ENCODE peak calls at places on chromosomes 6 and 20, in seven cellular contexts. S, I, R, Z, B, T and L are unnamed samples.

GRCh38 chr6:43840490-43841218 is 70.6 kb downstream of the VEGFA start:
- DNase-seq in T (no peak), Z (peak; percentile 42), I (no peak), R (no peak), S (no peak), B (no peak), L (no peak)

GRCh38 chr6:134010400-134010799 is 42.0 kb downstream of the SLC2A12 start:
- DNase-seq in R (no peak), Z (no peak), I (no peak), B (no peak), T (no peak), S (no peak), L (no peak)

GRCh38 chr6:73394577-73395354 is at the start of gene DDX43:
- DNase-seq in T (peak; percentile 77), Z (peak; percentile 58), B (no peak), I (no peak), S (peak; percentile 29), R (no peak), L (no peak)

GRCh38 chr20:56181593-56181992 is 66.9 kb upstream of the MC3R start:
- DNase-seq in I (no peak), B (no peak), S (peak; percentile 34), Z (no peak), R (no peak), T (no peak), L (no peak)

GRCh38 chr20:5135363-5136012 is 8.7 kb downstream of the CDS2 start:
- DNase-seq in Z (no peak), I (no peak), T (no peak), B (no peak), S (no peak), R (no peak), L (no peak)

GRCh38 chr20:37390503-37390890 is 44.6 kb downstream of the SRC start:
- DNase-seq in R (no peak), S (no peak), T (no peak), B (no peak), Z (no peak), I (no peak), L (no peak)

GRCh38 chr6:126446187-126446696 is 106.3 kb downstream of the CENPW start:
- DNase-seq in I (no peak), Z (no peak), B (no peak), R (no peak), S (no peak), T (no peak), L (no peak)

GRCh38 chr20:22080985-22081384 is 375.5 kb downstream of the PAX1 start:
- DNase-seq in R (no peak), T (no peak), B (no peak), I (peak; percentile 67), Z (peak; percentile 6), S (no peak), L (no peak)

DNA sequence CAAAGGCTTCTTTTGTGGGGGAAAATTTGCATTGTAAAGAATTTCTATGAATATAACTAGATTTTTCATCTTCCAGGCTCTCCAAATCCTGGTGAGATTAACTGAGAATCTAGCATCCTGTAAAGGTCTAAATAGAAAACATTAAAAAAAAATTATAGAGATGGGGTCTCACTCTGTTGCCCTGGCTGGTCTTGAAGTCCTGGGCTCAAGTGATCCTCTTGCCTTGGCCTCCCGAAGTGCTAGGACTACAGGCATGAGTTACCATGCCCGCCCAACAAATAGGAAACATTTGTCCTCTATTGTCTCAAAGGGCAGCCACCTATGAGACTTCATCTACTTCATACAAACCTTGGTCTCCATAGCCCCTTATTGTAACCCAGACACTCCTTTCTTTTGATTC is 25.2 kb upstream of the NCOA3 start:
- DNase-seq in I (no peak), R (no peak), S (no peak), T (no peak), B (no peak), Z (no peak), L (no peak)
- H3K4me1 ChIP-seq in I (no peaks in the 10 kb centered on the region), R (no peaks in the 10 kb centered on the region), S (no peaks in the 10 kb centered on the region), T (no peaks in the 10 kb centered on the region), B (peaks cover 12% of the 10 kb centered on the region), Z (no peaks in the 10 kb centered on the region), L (peaks cover 18% of the 10 kb centered on the region)

DNA sequence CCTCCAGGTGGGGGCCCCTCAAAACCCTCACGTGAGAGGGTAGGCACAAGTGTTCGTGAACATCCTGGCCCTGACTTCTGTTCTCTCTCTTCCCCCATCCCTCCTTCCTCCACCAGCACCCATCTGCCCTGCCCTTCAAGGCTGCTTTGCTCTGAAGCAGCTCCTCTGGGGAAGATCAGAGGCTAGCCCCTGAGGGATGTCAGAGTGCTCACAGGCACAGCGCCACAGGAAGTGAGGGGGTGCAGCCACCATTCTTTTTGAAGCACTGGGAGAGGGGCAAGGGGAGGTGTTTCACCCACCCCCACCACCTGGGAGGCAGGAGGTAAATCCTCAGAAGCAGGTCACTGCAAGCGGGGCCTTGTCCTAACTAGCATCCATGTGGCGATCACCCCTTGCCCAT is 11.4 kb downstream of the MOCS1 start:
- DNase-seq in I (no peak), B (no peak), S (no peak), T (no peak), Z (no peak), R (no peak), L (no peak)
- H3K9me2 ChIP-seq in I (no peaks in the 10 kb centered on the region), B (no peaks in the 10 kb centered on the region), S (no peaks in the 10 kb centered on the region), T (no peaks in the 10 kb centered on the region), Z (no peaks in the 10 kb centered on the region), R (no peaks in the 10 kb centered on the region), L (no peaks in the 10 kb centered on the region)

DNA sequence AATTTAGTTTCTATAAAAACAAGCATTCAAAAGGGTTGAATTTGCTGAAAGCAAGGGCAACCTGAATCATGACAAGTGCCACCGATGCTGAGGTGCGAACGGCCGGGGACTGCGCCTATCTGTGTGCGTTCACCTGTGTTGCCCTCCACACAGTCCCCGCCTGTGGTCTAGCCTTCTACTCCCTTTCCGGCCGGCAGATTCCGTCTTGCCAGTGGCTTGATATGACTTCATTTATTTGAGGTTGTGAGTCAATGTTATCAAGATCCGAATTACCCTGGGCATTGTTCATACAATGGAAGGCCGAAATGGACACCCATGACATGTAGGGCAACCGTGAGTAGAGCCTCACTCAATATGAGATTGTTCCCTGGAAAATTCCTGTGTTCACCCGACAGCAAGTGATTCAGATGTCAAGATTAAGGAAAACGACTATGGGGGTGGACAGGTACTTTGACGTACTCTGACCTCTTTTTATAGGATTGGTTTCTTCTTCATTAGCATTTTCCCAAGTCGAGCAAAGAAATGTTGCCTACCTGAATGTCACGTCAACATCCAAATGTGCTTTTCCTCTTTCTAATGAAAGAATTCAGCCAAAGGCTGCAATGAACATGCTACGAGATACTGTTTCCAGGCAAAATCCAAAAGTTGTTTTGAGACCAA is 41.1 kb upstream of the NEDD9 start:
- DNase-seq in S (no peak), I (peak; percentile 88), Z (no peak), T (no peak), B (no peak), R (no peak), L (no peak)
- H3K4me1 ChIP-seq in S (peaks cover 11% of the 10 kb centered on the region), I (peaks cover 47% of the 10 kb centered on the region), Z (peaks cover 15% of the 10 kb centered on the region), T (peaks cover 9% of the 10 kb centered on the region), B (no peaks in the 10 kb centered on the region), R (no peaks in the 10 kb centered on the region), L (no peaks in the 10 kb centered on the region)

GRCh38 chr6:50270427-50270826 is 220.7 kb upstream of the DEFB112 start:
- DNase-seq in S (peak; percentile 5), T (no peak), B (no peak), Z (no peak), R (no peak), I (no peak), L (no peak)
- H3K9me2 ChIP-seq in S (no peaks in the 10 kb centered on the region), T (no peaks in the 10 kb centered on the region), B (no peaks in the 10 kb centered on the region), Z (no peaks in the 10 kb centered on the region), R (no peaks in the 10 kb centered on the region), I (no peaks in the 10 kb centered on the region), L (no peaks in the 10 kb centered on the region)

DNA sequence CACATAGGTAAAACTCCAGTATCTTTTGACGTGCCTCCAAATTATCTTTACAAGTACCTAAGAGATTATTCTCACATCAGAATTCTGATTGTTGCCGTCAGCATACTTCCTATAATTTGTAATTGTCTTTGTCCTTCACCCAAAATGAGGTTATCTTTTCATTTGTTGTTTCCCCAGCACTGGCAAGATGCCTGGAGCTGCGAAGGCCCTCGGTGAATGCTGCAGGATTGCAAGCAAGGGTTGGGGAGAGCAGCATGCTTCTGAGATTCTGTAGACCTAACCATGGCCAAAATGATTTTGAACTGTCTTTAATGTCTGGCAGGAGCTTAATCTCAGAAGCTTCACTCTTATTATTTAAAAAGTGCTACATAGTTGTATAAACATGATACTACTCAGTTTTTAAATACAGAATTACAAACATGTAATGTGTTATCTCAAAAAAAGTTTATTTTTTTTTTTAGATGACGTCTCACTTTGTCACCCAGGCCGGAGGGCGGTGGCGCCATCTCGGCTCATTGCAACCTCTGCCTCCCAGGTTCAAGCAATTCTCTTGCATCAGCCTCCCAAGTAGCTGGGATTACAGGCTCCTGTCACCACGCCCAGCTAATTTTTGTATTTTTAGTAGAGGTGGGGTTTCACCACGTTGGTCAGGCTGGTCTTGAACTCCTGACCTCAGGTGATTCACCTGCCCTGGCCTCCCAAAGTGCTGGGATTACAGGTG is 88.7 kb downstream of the ELOVL5 start:
- DNase-seq in B (no peak), S (no peak), T (no peak), R (no peak), Z (no peak), I (no peak), L (no peak)
- H3K4me1 ChIP-seq in B (peaks cover 3% of the 10 kb centered on the region), S (no peaks in the 10 kb centered on the region), T (no peaks in the 10 kb centered on the region), R (no peaks in the 10 kb centered on the region), Z (peaks cover 16% of the 10 kb centered on the region), I (no peaks in the 10 kb centered on the region), L (peaks cover 35% of the 10 kb centered on the region)